ENCODE peak calls at places on chromosomes 11 and 22, in five cellular contexts. F is A549, E is GM12878, T is tibial nerve, J is esophagus muscularis mucosa. I is an unnamed sample.

GRCh38 chr22:22877523-22878210 is 9.9 kb upstream of the IGLL5 start:
- DNase-seq in F (peak), E (no peak), T (peak), J (no peak), I (no peak)

GRCh38 chr11:125404811-125405481 is 91.1 kb downstream of the FEZ1 start:
- DNase-seq in F (peak), E (no peak), T (peak), J (no peak), I (peak)

GRCh38 chr11:65532388-65533064 is 7.6 kb downstream of the SCYL1 start:
- DNase-seq in F (no peak), E (no peak), T (no peak), J (no peak), I (no peak)

GRCh38 chr22:46791201-46791731 is 28.8 kb downstream of the TBC1D22A start:
- DNase-seq in F (no peak), E (no peak), T (peak), J (no peak), I (peak)

GRCh38 chr11:46296520-46297448 is 19.3 kb downstream of the CREB3L1 start:
- DNase-seq in F (no peak), E (no peak), T (no peak), J (no peak), I (no peak)

GRCh38 chr11:108983621-108984020 is 318.8 kb downstream of the DDX10 start:
- DNase-seq in F (no peak), E (no peak), T (no peak), J (no peak), I (no peak)

GRCh38 chr11:132101861-132102260 is 731.4 kb downstream of the NTM start:
- DNase-seq in F (no peak), E (no peak), T (no peak), J (no peak), I (no peak)

GRCh38 chr11:68838572-68838964 is 3.1 kb downstream of the CPT1A start:
- DNase-seq in F (no peak), E (no peak), T (no peak), J (no peak), I (peak)

GRCh38 chr11:12201016-12201985 is 90.9 kb downstream of the MICAL2 start:
- DNase-seq in F (peak), E (no peak), T (no peak), J (no peak), I (no peak)

DNA sequence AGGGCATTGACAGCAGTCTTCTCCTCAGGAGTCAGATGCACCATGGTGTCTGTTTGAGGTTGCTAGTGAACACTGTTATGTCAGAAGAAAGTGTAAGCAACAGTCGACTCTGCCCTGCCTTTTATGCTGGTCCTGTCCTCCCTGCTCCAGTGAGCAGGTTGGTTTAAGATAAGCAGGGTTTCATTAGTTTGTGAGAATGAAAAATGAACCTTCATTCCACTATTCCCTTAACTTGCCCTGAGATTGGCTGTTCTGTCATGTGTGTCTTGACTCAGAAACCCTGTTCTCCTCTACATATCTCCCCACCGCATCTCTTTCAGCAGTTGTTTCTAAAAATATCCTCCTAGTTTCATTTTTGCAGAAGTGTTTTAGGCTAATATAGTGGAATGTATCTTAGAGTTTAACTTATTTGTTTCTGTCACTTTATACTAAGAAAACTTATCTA is at the start of gene HBD:
- DNase-seq in F (no peak), E (no peak), T (no peak), J (no peak), I (no peak)
- TF ChIP-seq EP300 in F (no peak), E (no peak), T (no peak), J (no peak), I (no peak)

DNA sequence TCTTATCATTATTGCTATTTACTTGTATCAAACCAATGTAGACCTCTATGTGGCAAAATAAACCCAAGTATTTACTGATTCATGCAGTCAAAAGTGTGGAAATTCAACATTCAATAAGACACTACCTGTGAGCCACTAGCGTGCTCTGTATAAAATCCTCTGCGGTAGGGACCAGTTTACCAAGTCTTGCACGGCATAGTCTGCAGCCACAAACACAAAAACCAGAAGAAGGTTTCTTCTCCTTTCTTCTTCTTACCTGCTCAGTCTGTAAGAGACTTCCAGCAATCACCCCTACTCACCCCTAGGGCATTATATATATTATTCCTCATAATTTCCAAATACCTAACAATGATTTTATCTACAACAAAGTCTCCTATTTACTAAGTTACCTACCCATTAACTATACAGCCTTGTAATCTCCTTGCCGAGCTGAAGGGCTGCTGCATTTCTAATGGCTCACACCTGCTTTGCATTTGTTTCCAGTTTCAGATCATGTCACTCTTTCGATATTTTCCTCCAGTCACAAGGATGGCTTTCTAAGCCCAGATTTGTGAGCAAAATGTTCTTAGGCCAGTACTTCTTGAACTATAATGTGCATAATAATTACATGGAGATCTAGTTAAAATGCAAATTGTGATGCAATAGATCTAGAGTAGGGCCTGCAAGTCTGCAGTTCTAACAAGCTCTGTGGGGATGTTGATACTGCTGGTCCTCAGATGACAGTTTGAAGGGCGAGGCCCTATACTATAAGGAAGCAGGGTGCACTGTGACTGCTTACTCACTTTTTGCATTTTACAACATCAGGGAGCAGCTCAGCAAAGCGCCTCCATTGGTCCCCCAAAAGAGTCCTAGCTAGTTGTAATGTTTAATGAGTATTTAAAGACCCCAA is 191.9 kb upstream of the DDI1 start:
- DNase-seq in F (no peak), E (peak), T (no peak), J (no peak), I (no peak)
- H3K27ac ChIP-seq in F (no peak), E (no peak), T (no peak), J (no peak), I (no peak)

GRCh38 chr11:113274708-113275582 is 39.4 kb upstream of the TTC12 start:
- DNase-seq in F (peak), E (no peak), T (no peak), J (no peak), I (no peak)
- TF ChIP-seq CTCF in F (no peak), E (no peak), T (no peak), J (no peak), I (no peak)

DNA sequence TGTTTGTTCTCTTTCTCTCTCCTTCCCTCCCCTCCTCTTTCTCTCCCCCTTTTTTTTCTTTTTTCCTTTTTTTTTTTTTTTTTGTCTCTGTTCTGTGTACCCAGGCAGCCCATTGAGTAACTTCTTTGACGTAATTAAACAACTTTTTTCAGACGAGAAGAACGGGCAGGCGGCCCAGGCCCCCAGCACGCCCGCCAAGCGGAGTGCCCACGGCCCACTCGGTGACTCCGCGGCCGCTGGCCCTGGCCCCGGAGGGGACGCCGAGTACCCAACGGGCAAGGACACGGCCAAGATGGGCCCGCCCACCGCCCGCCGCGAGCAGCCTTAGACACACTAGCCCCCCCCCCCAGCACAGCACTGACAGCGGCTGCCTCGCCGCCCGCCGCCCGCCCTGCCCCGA is 26.2 kb downstream of the MOB2 start:
- DNase-seq in F (no peak), E (no peak), T (peak), J (no peak), I (no peak)
- TF ChIP-seq EP300 in F (no peak), E (no peak), T (peak), J (no peak), I (no peak)

DNA sequence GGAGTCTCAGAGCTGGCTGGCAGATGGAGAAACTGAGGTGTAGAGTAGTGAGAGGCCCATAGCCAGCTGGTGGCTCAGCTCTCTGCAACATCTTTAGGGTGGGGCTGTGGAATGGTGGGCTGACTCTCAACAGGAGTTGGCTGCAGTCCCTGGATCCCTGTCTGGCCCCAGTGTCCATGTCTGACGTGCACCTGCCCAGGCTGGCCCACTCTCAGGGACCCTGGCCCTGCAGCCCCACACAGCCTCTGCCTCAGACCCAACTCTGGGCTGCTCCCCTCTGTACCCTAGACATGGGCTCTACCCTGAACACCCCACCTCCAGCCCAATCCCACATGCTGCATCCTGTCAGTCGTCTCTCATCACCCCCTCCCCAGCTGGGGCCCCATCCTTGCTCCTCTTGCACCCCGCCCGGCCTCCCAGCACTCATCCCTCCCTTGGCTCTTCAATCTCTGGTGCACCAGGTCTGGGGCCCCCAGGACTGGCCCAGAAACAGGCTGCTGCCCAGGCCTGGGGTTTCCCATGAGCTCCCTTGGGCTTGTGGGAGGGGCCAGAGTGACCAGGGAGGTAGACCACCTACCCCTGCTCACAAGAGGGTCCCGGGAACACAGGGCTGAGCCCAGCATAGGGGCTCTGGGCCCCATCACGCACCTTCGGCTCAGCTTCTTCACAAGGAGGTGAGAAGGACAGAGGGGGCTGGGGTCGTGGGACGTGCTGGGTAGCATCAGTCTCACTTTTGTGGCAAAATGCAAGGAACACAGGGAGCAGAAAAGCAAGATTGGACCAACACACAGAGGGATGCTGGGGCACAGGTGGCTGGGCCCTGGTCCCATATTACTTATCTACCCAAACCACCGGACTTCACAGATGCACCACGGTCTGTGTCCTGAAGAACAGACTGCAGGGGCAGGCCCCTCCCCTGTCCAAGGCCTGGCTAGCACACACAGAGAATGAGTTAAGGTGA is 31.5 kb downstream of the ARVCF start:
- DNase-seq in F (no peak), E (no peak), T (no peak), J (no peak), I (no peak)
- H3K27ac ChIP-seq in F (peak), E (no peak), T (no peak), J (peak), I (no peak)